ENCODE peak calls at places on chromosomes 5 and 9, in five cellular contexts. I is AG10803, Q is colonic mucosa, A is sigmoid colon, P is OCI-LY7. Y is an unnamed sample.
A peak's percentile ranks its signal among the peaks of the same experiment; 100 is the strongest.

GRCh38 chr9:123933401-123933800 is 3.5 kb upstream of the DENND1A start:
- DNase-seq in A (no peak), Q (no peak), I (peak; percentile 23), P (no peak), Y (peak; percentile 32)

GRCh38 chr9:129237195-129237611 is 59.1 kb upstream of the IER5L start:
- DNase-seq in Q (no peak), A (no peak), I (peak; percentile 40), P (peak; percentile 41), Y (peak; percentile 13)

GRCh38 chr5:127615916-127616315 is 33.0 kb upstream of the CTXN3 start:
- DNase-seq in A (no peak), I (peak; percentile 4), P (no peak), Q (no peak), Y (peak; percentile 29)

GRCh38 chr9:98364042-98364441 is 108.6 kb upstream of the TBC1D2 start:
- DNase-seq in P (no peak), Q (no peak), A (no peak), I (no peak), Y (no peak)

GRCh38 chr9:84504360-84504759 is 163.8 kb upstream of the SLC28A3 start:
- DNase-seq in I (no peak), Q (no peak), P (no peak), A (no peak), Y (peak; percentile 23)

GRCh38 chr9:96719538-96720315 is 58.2 kb downstream of the ZNF510 start:
- DNase-seq in I (no peak), P (no peak), A (no peak), Q (peak; percentile 24), Y (no peak)

GRCh38 chr5:156570615-156571014 is 243.7 kb downstream of the SGCD start:
- DNase-seq in Q (no peak), I (no peak), P (no peak), A (no peak), Y (no peak)

GRCh38 chr9:125121156-125121555 is 22.2 kb downstream of the SCAI start:
- DNase-seq in Q (no peak), P (peak; percentile 88), I (no peak), A (no peak), Y (no peak)

GRCh38 chr9:109923371-109923770 is 143.4 kb downstream of the PALM2AKAP2 start:
- DNase-seq in P (no peak), Q (no peak), I (no peak), A (no peak), Y (peak; percentile 52)

GRCh38 chr5:38601843-38602424 is 45.5 kb upstream of the LIFR start:
- DNase-seq in P (no peak), Q (no peak), I (no peak), A (no peak), Y (peak; percentile 52)

GRCh38 chr5:1793301-1793740 is 6.3 kb downstream of the MRPL36 start:
- DNase-seq in Q (no peak), P (peak; percentile 23), A (peak; percentile 14), I (peak; percentile 62), Y (peak; percentile 89)

GRCh38 chr5:177557041-177557647 is 2.8 kb upstream of the FAM193B start:
- DNase-seq in Q (peak; percentile 47), A (no peak), P (no peak), I (no peak), Y (no peak)

GRCh38 chr5:18987101-18987500 is 1000.9 kb downstream of the CDH18 start:
- DNase-seq in I (no peak), P (no peak), Q (no peak), A (no peak), Y (no peak)

GRCh38 chr5:72314571-72315172 is 5.4 kb downstream of the MRPS27 start:
- DNase-seq in Q (no peak), A (no peak), P (no peak), I (peak; percentile 46), Y (peak; percentile 77)

GRCh38 chr9:95425910-95426551 is 90.7 kb downstream of the PTCH1 start:
- DNase-seq in P (peak; percentile 47), Q (peak; percentile 64), A (no peak), I (no peak), Y (peak; percentile 62)

GRCh38 chr5:68225188-68225910 is 9.8 kb downstream of the PIK3R1 start:
- DNase-seq in I (peak; percentile 94), Q (peak; percentile 69), A (peak; percentile 90), P (no peak), Y (peak; percentile 62)

GRCh38 chr5:171152382-171152781 is 156.7 kb upstream of the TLX3 start:
- DNase-seq in P (no peak), I (peak; percentile 31), A (no peak), Q (no peak), Y (no peak)

GRCh38 chr5:51618234-51618633 is 235.0 kb downstream of the ISL1 start:
- DNase-seq in A (no peak), I (no peak), Q (no peak), P (no peak), Y (no peak)

GRCh38 chr5:128574041-128574440 is 36.0 kb upstream of the FBN2 start:
- DNase-seq in I (no peak), A (no peak), Q (no peak), P (no peak), Y (no peak)

GRCh38 chr5:132027027-132027426 is 15.6 kb upstream of the ACSL6 start:
- DNase-seq in A (no peak), Q (no peak), P (no peak), I (no peak), Y (no peak)

GRCh38 chr5:56656816-56657740 is 158.3 kb upstream of the MAP3K1 start:
- DNase-seq in I (no peak), P (no peak), Q (no peak), A (no peak), Y (peak; percentile 68)

GRCh38 chr5:137022043-137022442 is 477.1 kb downstream of the SPOCK1 start:
- DNase-seq in A (no peak), P (no peak), Q (no peak), I (peak; percentile 40), Y (peak; percentile 91)

GRCh38 chr5:97231025-97231636 is 48.1 kb upstream of the RIOK2 start:
- DNase-seq in Q (peak; percentile 50), I (peak; percentile 83), P (peak; percentile 65), A (peak; percentile 64), Y (peak; percentile 13)

GRCh38 chr9:120344230-120344629 is 235.7 kb downstream of the CDK5RAP2 start:
- DNase-seq in Q (no peak), P (no peak), A (no peak), I (peak; percentile 79), Y (peak; percentile 47)

GRCh38 chr9:113581865-113582697 is 118.6 kb downstream of the RGS3 start:
- DNase-seq in P (peak; percentile 99), A (peak; percentile 91), I (peak; percentile 83), Q (peak; percentile 82), Y (peak; percentile 73)

GRCh38 chr5:127804886-127805426 is 101.8 kb downstream of the CCDC192 start:
- DNase-seq in Q (no peak), P (no peak), A (no peak), I (peak; percentile 39), Y (no peak)

GRCh38 chr9:72454871-72455471 is 66.4 kb upstream of the TMC1 start:
- DNase-seq in Q (no peak), A (no peak), I (no peak), P (no peak), Y (no peak)

GRCh38 chr5:78588517-78588916 is 60.1 kb downstream of the LHFPL2 start:
- DNase-seq in A (no peak), P (no peak), I (no peak), Q (no peak), Y (no peak)

GRCh38 chr5:107997338-107997979 is 326.7 kb upstream of the EFNA5 start:
- DNase-seq in Q (no peak), I (peak; percentile 13), P (no peak), A (no peak), Y (no peak)

GRCh38 chr5:118919016-118919415 is 69.3 kb downstream of the DTWD2 start:
- DNase-seq in I (peak; percentile 21), A (no peak), P (no peak), Q (no peak), Y (no peak)

GRCh38 chr5:181223041-181223728 is at the start of gene TRIM41:
- DNase-seq in A (peak; percentile 100), Q (peak; percentile 99), P (peak; percentile 99), I (peak; percentile 99), Y (peak; percentile 100)

GRCh38 chr9:93585259-93585658 is 8.9 kb downstream of the PHF2 start:
- DNase-seq in P (no peak), A (no peak), I (no peak), Q (no peak), Y (no peak)

DNA sequence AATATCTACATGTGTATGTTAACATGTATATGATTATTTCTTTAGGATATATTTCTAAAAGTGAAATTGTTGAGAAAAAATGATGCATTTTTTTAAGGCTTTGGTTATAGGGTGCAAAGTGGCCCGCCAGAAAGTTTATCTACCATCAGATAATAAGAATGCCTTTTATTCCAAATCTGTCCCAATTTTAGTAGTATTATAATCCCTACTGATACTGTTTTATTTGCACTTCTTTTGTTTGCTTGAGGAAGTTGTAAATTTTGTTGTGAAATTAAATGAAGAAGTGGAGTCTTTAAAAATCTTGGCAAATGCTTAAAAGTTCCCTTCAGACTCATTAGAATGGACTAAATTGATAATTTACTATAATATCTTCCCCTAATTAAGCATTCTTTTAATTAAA is 73.0 kb downstream of the NIPBL start:
- DNase-seq in P (no peak), I (no peak), A (no peak), Q (no peak), Y (no peak)
- H3K4me3 ChIP-seq in P (no peak overlapping the region), I (no peak overlapping the region), A (no peak overlapping the region), Q (no peak overlapping the region), Y (no peak overlapping the region)

GRCh38 chr9:91948061-91948422 is 2.0 kb downstream of the ROR2 start:
- DNase-seq in P (no peak), A (peak; percentile 81), I (no peak), Q (no peak), Y (no peak)
- H3K4me3 ChIP-seq in P (no peak overlapping the region), A (peak overlapping the region; percentile 66), I (peak overlapping the region; percentile 55), Q (peak overlapping the region; percentile 52), Y (no peak overlapping the region)

GRCh38 chr5:35862126-35862525 is 5.4 kb downstream of the IL7R start:
- DNase-seq in A (no peak), Q (no peak), P (no peak), I (no peak), Y (no peak)

GRCh38 chr5:35859101-35859661 is 2.5 kb downstream of the IL7R start:
- DNase-seq in P (peak; percentile 51), A (no peak), I (peak; percentile 74), Q (no peak), Y (no peak)

GRCh38 chr5:35860686-35861085 is 4.0 kb downstream of the IL7R start:
- DNase-seq in Q (no peak), P (no peak), A (no peak), I (peak; percentile 91), Y (peak; percentile 46)

GRCh38 chr5:35863159-35863558 is 6.5 kb downstream of the IL7R start:
- DNase-seq in P (peak; percentile 33), Q (no peak), I (no peak), A (no peak), Y (no peak)

GRCh38 chr5:35861718-35862117 is 5.0 kb downstream of the IL7R start:
- DNase-seq in Q (no peak), A (no peak), I (peak; percentile 41), P (no peak), Y (no peak)
- H3K4me3 ChIP-seq in Q (no peak overlapping the region), A (no peak overlapping the region), I (no peak overlapping the region), P (no peak overlapping the region), Y (no peak overlapping the region)

DNA sequence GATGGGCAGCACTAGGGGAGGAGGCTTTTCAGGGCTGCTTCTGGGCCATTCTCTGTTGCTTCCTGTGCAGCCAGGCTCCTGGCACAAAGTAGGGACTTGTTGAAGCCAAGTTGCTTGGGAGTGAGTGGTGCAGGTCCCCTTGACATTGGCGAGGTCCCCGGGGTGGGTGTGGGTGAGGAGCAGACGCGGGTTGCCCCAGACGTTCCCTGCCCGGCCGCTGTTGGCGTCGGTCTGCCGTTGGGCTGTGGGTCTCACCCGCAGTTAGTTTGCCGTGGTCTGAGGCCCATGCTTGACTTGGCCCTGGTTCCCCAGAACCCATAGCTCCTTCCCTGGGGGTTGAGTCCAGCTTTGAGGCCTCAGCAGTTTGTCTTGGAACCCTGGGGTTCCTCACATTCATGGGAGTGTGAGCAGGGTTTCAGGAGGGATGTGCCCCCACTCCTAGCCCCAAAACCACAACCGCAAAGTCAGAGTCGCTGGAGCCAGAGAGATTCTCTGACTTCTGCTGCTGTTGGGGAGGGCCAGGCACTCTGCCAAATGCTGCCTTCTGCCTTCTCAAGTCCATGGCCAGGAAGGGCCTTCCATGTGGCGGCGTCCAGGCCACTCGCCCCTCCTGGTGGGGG is 77.5 kb downstream of the RXRA start:
- DNase-seq in Q (peak; percentile 63), I (peak; percentile 97), P (no peak), A (peak; percentile 92), Y (peak; percentile 44)
- H3K4me3 ChIP-seq in Q (no peak overlapping the region), I (no peak overlapping the region), P (no peak overlapping the region), A (no peak overlapping the region), Y (no peak overlapping the region)

Y was measured in MG63.